ENCODE peak calls at places on chromosomes 3 and 15, in ten cellular contexts. One of them, this sample, is unnamed.

GRCh38 chr3:73954506-73954905 is 329.8 kb upstream of the PDZRN3 start:
- DNase-seq in D721Med: no peak
- DNase-seq in activated CD4-positive, alpha-beta T cell treated with anti-CD3 and anti-CD28 coated beads, Interleukin-2, amount 50 U/mL, for 4 hours: no peak
- DNase-seq in osteocyte: no peak
- DNase-seq in ecto neural progenitor cell: no peak
- DNase-seq in WERI-Rb-1: no peak
- DNase-seq in nephron progenitor cell: no peak
- DNase-seq in NCI-H1092: no peak
- DNase-seq in anterior cingulate cortex: no peak
- DNase-seq in pulmonary artery endothelial cell: no peak
- DNase-seq in this sample: no peak

GRCh38 chr3:71579934-71580318 is 3.6 kb downstream of the FOXP1 start:
- DNase-seq in D721Med: no peak
- DNase-seq in activated CD4-positive, alpha-beta T cell treated with anti-CD3 and anti-CD28 coated beads, Interleukin-2, amount 50 U/mL, for 4 hours: no peak
- DNase-seq in osteocyte: no peak
- DNase-seq in ecto neural progenitor cell: no peak
- DNase-seq in WERI-Rb-1: no peak
- DNase-seq in nephron progenitor cell: peak
- DNase-seq in NCI-H1092: no peak
- DNase-seq in anterior cingulate cortex: no peak
- DNase-seq in pulmonary artery endothelial cell: no peak
- DNase-seq in this sample: no peak

GRCh38 chr15:48871536-48871935 is 6.4 kb upstream of the EID1 start:
- DNase-seq in D721Med: no peak
- DNase-seq in activated CD4-positive, alpha-beta T cell treated with anti-CD3 and anti-CD28 coated beads, Interleukin-2, amount 50 U/mL, for 4 hours: no peak
- DNase-seq in osteocyte: no peak
- DNase-seq in ecto neural progenitor cell: no peak
- DNase-seq in WERI-Rb-1: no peak
- DNase-seq in nephron progenitor cell: no peak
- DNase-seq in NCI-H1092: no peak
- DNase-seq in anterior cingulate cortex: no peak
- DNase-seq in pulmonary artery endothelial cell: no peak
- DNase-seq in this sample: no peak

GRCh38 chr3:52873433-52874159 is 23.8 kb downstream of the STIMATE start:
- DNase-seq in D721Med: no peak
- DNase-seq in activated CD4-positive, alpha-beta T cell treated with anti-CD3 and anti-CD28 coated beads, Interleukin-2, amount 50 U/mL, for 4 hours: no peak
- DNase-seq in osteocyte: no peak
- DNase-seq in ecto neural progenitor cell: no peak
- DNase-seq in WERI-Rb-1: no peak
- DNase-seq in nephron progenitor cell: no peak
- DNase-seq in NCI-H1092: no peak
- DNase-seq in anterior cingulate cortex: no peak
- DNase-seq in pulmonary artery endothelial cell: no peak
- DNase-seq in this sample: peak

GRCh38 chr15:88394553-88395159 is 72.5 kb downstream of the MRPL46 start:
- DNase-seq in D721Med: no peak
- DNase-seq in activated CD4-positive, alpha-beta T cell treated with anti-CD3 and anti-CD28 coated beads, Interleukin-2, amount 50 U/mL, for 4 hours: no peak
- DNase-seq in osteocyte: no peak
- DNase-seq in ecto neural progenitor cell: peak
- DNase-seq in WERI-Rb-1: no peak
- DNase-seq in nephron progenitor cell: no peak
- DNase-seq in NCI-H1092: no peak
- DNase-seq in anterior cingulate cortex: no peak
- DNase-seq in pulmonary artery endothelial cell: no peak
- DNase-seq in this sample: no peak

GRCh38 chr3:74614133-74614967 is at the start of gene CNTN3:
- DNase-seq in D721Med: peak
- DNase-seq in activated CD4-positive, alpha-beta T cell treated with anti-CD3 and anti-CD28 coated beads, Interleukin-2, amount 50 U/mL, for 4 hours: no peak
- DNase-seq in osteocyte: no peak
- DNase-seq in ecto neural progenitor cell: peak
- DNase-seq in WERI-Rb-1: peak
- DNase-seq in nephron progenitor cell: peak
- DNase-seq in NCI-H1092: peak
- DNase-seq in anterior cingulate cortex: peak
- DNase-seq in pulmonary artery endothelial cell: no peak
- DNase-seq in this sample: no peak

GRCh38 chr3:18440053-18440768 is 15.1 kb upstream of the SATB1 start:
- DNase-seq in D721Med: no peak
- DNase-seq in activated CD4-positive, alpha-beta T cell treated with anti-CD3 and anti-CD28 coated beads, Interleukin-2, amount 50 U/mL, for 4 hours: no peak
- DNase-seq in osteocyte: no peak
- DNase-seq in ecto neural progenitor cell: no peak
- DNase-seq in WERI-Rb-1: no peak
- DNase-seq in nephron progenitor cell: no peak
- DNase-seq in NCI-H1092: no peak
- DNase-seq in anterior cingulate cortex: no peak
- DNase-seq in pulmonary artery endothelial cell: no peak
- DNase-seq in this sample: no peak

GRCh38 chr3:149247929-149248691 is 26.5 kb upstream of the CP start:
- DNase-seq in D721Med: no peak
- DNase-seq in activated CD4-positive, alpha-beta T cell treated with anti-CD3 and anti-CD28 coated beads, Interleukin-2, amount 50 U/mL, for 4 hours: no peak
- DNase-seq in osteocyte: no peak
- DNase-seq in ecto neural progenitor cell: no peak
- DNase-seq in WERI-Rb-1: no peak
- DNase-seq in nephron progenitor cell: no peak
- DNase-seq in NCI-H1092: no peak
- DNase-seq in anterior cingulate cortex: no peak
- DNase-seq in pulmonary artery endothelial cell: no peak
- DNase-seq in this sample: peak

This sample was measured in dermis microvascular lymphatic vessel endothelial cell.